ENCODE peak calls at places on chromosomes 16 and 17, in five cellular contexts. Z is H1, S is mesendoderm, X is neuronal stem cell, U is mesenchymal stem cell. G is an unnamed sample.

GRCh38 chr17:66691644-66692500 is 143.0 kb upstream of the CACNG5 start:
- DNase-seq in Z (no peak), S (no peak), X (no peak), U (peak; percentile 28), G (peak; percentile 64)

GRCh38 chr16:12097523-12098428 is 121.2 kb downstream of the SNX29 start:
- DNase-seq in Z (no peak), S (peak; percentile 50), X (no peak), U (peak; percentile 90), G (peak; percentile 84)

GRCh38 chr16:23754594-23755483 is at the start of gene CHP2:
- DNase-seq in Z (no peak), S (peak; percentile 6), X (no peak), U (no peak), G (no peak)

GRCh38 chr16:30585022-30585399 is 486 bp downstream of the ZNF785 start:
- DNase-seq in Z (peak; percentile 61), S (peak; percentile 70), X (no peak), U (no peak), G (no peak)

GRCh38 chr17:21183468-21183867 is 30.5 kb downstream of the TMEM11 start:
- DNase-seq in Z (no peak), S (no peak), X (no peak), U (no peak), G (no peak)

GRCh38 chr17:3730881-3731429 is 7.3 kb downstream of the HASPIN start:
- DNase-seq in Z (no peak), S (peak; percentile 67), X (no peak), U (peak; percentile 16), G (peak; percentile 42)

GRCh38 chr16:81180578-81180977 is 57.9 kb upstream of the BCO1 start:
- DNase-seq in Z (no peak), S (no peak), X (no peak), U (no peak), G (no peak)

GRCh38 chr17:12712941-12713340 is 47.3 kb downstream of the MYOCD start:
- DNase-seq in Z (no peak), S (no peak), X (no peak), U (no peak), G (no peak)

GRCh38 chr16:56848056-56848936 is 16.7 kb upstream of the SLC12A3 start:
- DNase-seq in Z (no peak), S (no peak), X (no peak), U (peak; percentile 65), G (peak; percentile 79)

GRCh38 chr17:36185416-36185815 is 9.0 kb upstream of the TBC1D3B start:
- DNase-seq in Z (no peak), S (no peak), X (no peak), U (no peak), G (no peak)

GRCh38 chr16:85369741-85370528 is 243.2 kb upstream of the GSE1 start:
- DNase-seq in Z (peak; percentile 97), S (peak; percentile 47), X (peak; percentile 43), U (peak; percentile 71), G (no peak)
- H3K4ac ChIP-seq in Z (no peak overlapping the region), S (no peak overlapping the region), X (no peak overlapping the region), U (peak overlapping the region; percentile 93), G (peak overlapping the region; percentile 51)

GRCh38 chr17:39461113-39461910 is at the start of gene CDK12:
- DNase-seq in Z (peak; percentile 96), S (peak; percentile 100), X (peak; percentile 99), U (peak; percentile 100), G (peak; percentile 100)

GRCh38 chr17:39461911-39462641 is 790 bp downstream of the CDK12 start:
- DNase-seq in Z (peak; percentile 54), S (peak; percentile 37), X (no peak), U (peak; percentile 85), G (peak; percentile 58)

DNA sequence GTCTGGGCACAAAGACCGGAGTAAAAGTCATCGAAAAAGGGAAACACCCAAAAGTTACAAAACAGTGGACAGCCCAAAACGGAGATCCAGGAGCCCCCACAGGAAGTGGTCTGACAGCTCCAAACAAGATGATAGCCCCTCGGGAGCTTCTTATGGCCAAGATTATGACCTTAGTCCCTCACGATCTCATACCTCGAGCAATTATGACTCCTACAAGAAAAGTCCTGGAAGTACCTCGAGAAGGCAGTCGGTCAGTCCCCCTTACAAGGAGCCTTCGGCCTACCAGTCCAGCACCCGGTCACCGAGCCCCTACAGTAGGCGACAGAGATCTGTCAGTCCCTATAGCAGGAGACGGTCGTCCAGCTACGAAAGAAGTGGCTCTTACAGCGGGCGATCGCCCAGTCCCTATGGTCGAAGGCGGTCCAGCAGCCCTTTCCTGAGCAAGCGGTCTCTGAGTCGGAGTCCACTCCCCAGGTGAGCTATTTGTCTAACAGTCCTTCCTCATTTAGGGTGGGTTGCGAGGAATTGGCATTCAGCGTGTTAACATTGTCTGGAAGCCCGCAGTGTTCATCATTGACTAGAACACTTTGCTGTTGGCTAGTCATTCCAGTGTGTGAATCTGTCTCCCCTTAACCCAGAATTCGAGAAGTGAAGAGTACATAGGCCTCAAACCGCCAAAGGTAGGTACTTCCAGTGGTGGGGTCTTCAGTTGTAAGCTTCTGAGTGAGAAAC is 1.5 kb downstream of the CDK12 start:
- DNase-seq in Z (peak; percentile 46), S (peak; percentile 23), X (no peak), U (peak; percentile 36), G (peak; percentile 7)
- H3K4ac ChIP-seq in Z (no peak overlapping the region), S (no peak overlapping the region), X (no peak overlapping the region), U (no peak overlapping the region), G (peak overlapping the region; percentile 54)

GRCh38 chr16:73048292-73049050 is 543 bp upstream of the ZFHX3 start:
- DNase-seq in Z (no peak), S (peak; percentile 67), X (no peak), U (peak; percentile 51), G (no peak)
- H3K4ac ChIP-seq in Z (no peak overlapping the region), S (peak overlapping the region; percentile 75), X (no peak overlapping the region), U (peak overlapping the region; percentile 76), G (peak overlapping the region; percentile 64)

DNA sequence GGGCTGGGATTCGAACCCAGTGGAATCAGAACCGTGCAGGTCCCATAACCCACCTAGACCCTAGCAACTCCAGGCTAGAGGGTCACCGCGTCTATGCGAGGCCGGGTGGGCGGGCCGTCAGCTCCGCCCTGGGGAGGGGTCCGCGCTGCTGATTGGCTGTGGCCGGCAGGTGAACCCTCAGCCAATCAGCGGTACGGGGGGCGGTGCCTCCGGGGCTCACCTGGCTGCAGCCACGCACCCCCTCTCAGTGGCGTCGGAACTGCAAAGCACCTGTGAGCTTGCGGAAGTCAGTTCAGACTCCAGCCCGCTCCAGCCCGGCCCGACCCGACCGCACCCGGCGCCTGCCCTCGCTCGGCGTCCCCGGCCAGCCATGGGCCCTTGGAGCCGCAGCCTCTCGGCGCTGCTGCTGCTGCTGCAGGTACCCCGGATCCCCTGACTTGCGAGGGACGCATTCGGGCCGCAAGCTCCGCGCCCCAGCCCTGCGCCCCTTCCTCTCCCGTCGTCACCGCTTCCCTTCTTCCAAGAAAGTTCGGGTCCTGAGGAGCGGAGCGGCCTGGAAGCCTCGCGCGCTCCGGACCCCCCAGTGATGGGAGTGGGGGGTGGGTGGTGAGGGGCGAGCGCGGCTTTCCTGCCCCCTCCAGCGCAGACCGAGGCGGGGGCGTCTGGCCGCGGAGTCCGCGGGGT is at the start of gene CDH1:
- DNase-seq in Z (peak; percentile 97), S (peak; percentile 92), X (no peak), U (no peak), G (no peak)
- H3K4ac ChIP-seq in Z (peak within 1 kb of the TSS; percentile 90), S (no peak within 1 kb of the TSS), X (no peak within 1 kb of the TSS), U (no peak within 1 kb of the TSS), G (no peak within 1 kb of the TSS)

GRCh38 chr17:47868134-47868533 is 17.2 kb upstream of the SP6 start:
- DNase-seq in Z (no peak), S (no peak), X (no peak), U (no peak), G (no peak)

GRCh38 chr17:47862621-47863440 is 11.9 kb upstream of the SP6 start:
- DNase-seq in Z (no peak), S (no peak), X (no peak), U (peak; percentile 68), G (peak; percentile 90)

GRCh38 chr17:47866941-47867340 is 16.0 kb upstream of the SP6 start:
- DNase-seq in Z (no peak), S (no peak), X (no peak), U (no peak), G (no peak)

GRCh38 chr17:47869114-47869513 is 18.2 kb upstream of the SP6 start:
- DNase-seq in Z (no peak), S (no peak), X (no peak), U (no peak), G (no peak)

GRCh38 chr17:47864791-47865216 is 13.8 kb upstream of the SP6 start:
- DNase-seq in Z (no peak), S (no peak), X (no peak), U (no peak), G (no peak)
- H3K4ac ChIP-seq in Z (no peak overlapping the region), S (no peak overlapping the region), X (no peak overlapping the region), U (no peak overlapping the region), G (peak overlapping the region; percentile 22)

GRCh38 chr17:76478097-76478496 is 10.7 kb downstream of the AANAT start:
- DNase-seq in Z (no peak), S (no peak), X (no peak), U (no peak), G (no peak)

GRCh38 chr17:76477576-76477975 is 10.2 kb downstream of the AANAT start:
- DNase-seq in Z (no peak), S (no peak), X (no peak), U (no peak), G (no peak)

GRCh38 chr17:76480676-76481075 is 13.3 kb downstream of the AANAT start:
- DNase-seq in Z (no peak), S (no peak), X (peak; percentile 38), U (no peak), G (no peak)

GRCh38 chr17:76479515-76480048 is 12.2 kb downstream of the AANAT start:
- DNase-seq in Z (no peak), S (no peak), X (no peak), U (no peak), G (no peak)

GRCh38 chr17:76478730-76479514 is 11.5 kb downstream of the AANAT start:
- DNase-seq in Z (no peak), S (no peak), X (no peak), U (no peak), G (no peak)
- H3K4ac ChIP-seq in Z (no peak overlapping the region), S (no peak overlapping the region), X (peak overlapping the region; percentile 17), U (no peak overlapping the region), G (no peak overlapping the region)

DNA sequence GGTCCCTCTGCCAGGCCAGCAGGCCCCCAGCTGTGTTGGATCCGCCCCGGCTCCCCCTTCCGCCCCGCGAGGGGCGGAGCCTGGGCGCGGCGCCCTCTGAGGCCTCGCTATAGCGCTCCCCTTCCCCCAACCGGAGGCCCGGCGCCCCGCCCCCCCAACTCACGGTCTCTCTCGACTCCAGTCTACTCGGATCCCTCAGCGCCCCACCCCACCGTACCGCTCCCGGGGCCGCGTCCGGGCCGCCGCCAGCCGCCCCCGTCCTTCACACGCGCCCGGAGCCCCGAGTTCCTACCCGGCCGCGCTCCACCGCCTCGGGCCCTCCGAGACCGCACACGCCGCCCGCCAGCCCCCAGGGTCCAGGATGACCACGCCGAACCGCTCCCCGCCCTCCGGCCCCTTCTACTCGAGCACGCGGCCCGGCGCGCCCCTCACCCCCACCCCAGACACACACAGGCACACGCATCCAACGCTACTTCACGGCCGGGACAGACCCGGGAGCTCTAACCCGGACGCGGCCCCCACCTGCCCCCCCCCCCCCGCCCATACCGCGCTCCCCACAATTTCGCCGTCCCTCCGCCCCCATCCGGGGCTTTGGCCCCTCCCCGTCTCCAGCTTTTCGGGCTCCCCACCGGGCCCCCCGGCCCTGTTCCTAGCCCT is 1.4 kb downstream of the PHF23 start:
- DNase-seq in Z (peak; percentile 94), S (peak; percentile 71), X (peak; percentile 74), U (peak; percentile 70), G (peak; percentile 46)
- H3K4ac ChIP-seq in Z (no peak overlapping the region), S (peak overlapping the region; percentile 99), X (peak overlapping the region; percentile 44), U (peak overlapping the region; percentile 99), G (peak overlapping the region; percentile 74)

G was measured in IMR-90.